ENCODE peak calls at places on chromosomes 1 and 21, in nine cellular contexts. R is type B pancreatic cell, Z is dorsolateral prefrontal cortex, L is endothelial cell, Q is A549, E is natural killer cell, A is lung, N is PC-3, P is psoas muscle. D is an unnamed sample.

GRCh38 chr1:183827801-183828200 is 22.9 kb downstream of the RGL1 start:
- DNase-seq in R (no peak), Z (no peak), L (no peak), Q (no peak), E (no peak), A (no peak), N (no peak), P (no peak), D (no peak)

GRCh38 chr1:152107289-152107983 is 7.8 kb downstream of the TCHH start:
- DNase-seq in R (no peak), Z (no peak), L (no peak), Q (peak), E (no peak), A (no peak), N (no peak), P (no peak), D (no peak)

GRCh38 chr1:26582836-26583460 is 53.4 kb downstream of the RPS6KA1 start:
- DNase-seq in R (no peak), Z (no peak), L (no peak), Q (no peak), E (no peak), A (peak), N (peak), P (no peak), D (peak)

GRCh38 chr1:40274331-40274730 is 16.3 kb downstream of the ZMPSTE24 start:
- DNase-seq in R (no peak), Z (no peak), L (no peak), Q (no peak), E (no peak), A (no peak), N (no peak), P (no peak), D (no peak)

GRCh38 chr1:211591980-211592493 is 13.1 kb upstream of the SLC30A1 start:
- DNase-seq in R (no peak), Z (peak), L (no peak), Q (peak), E (no peak), A (no peak), N (peak), P (no peak), D (no peak)

GRCh38 chr1:223016890-223017289 is 126.2 kb downstream of the TLR5 start:
- DNase-seq in R (no peak), Z (no peak), L (no peak), Q (no peak), E (no peak), A (no peak), N (no peak), P (no peak), D (no peak)

GRCh38 chr1:2890221-2890850 is 88.8 kb upstream of the TTC34 start:
- DNase-seq in R (no peak), Z (no peak), L (no peak), Q (no peak), E (no peak), A (no peak), N (no peak), P (no peak), D (no peak)

GRCh38 chr1:10841059-10841458 is 44.6 kb upstream of the CASZ1 start:
- DNase-seq in R (no peak), Z (no peak), L (no peak), Q (no peak), E (no peak), A (no peak), N (no peak), P (no peak), D (no peak)

GRCh38 chr1:162716123-162716522 is 74.4 kb upstream of the HSD17B7 start:
- DNase-seq in R (no peak), Z (no peak), L (no peak), Q (no peak), E (no peak), A (no peak), N (no peak), P (no peak), D (no peak)

GRCh38 chr1:234849824-234850223 is 239.8 kb upstream of the IRF2BP2 start:
- DNase-seq in R (no peak), Z (no peak), L (no peak), Q (no peak), E (no peak), A (no peak), N (peak), P (no peak), D (peak)

GRCh38 chr1:215082532-215083407 is at the start of gene KCNK2:
- DNase-seq in R (peak), Z (peak), L (peak), Q (no peak), E (no peak), A (no peak), N (peak), P (peak), D (no peak)

GRCh38 chr1:64515427-64515826 is 45.5 kb downstream of the CACHD1 start:
- DNase-seq in R (no peak), Z (no peak), L (no peak), Q (no peak), E (no peak), A (peak), N (no peak), P (peak), D (no peak)

GRCh38 chr1:91836307-91837056 is 49.5 kb downstream of the TGFBR3 start:
- DNase-seq in R (no peak), Z (no peak), L (no peak), Q (no peak), E (no peak), A (no peak), N (no peak), P (no peak), D (no peak)

GRCh38 chr1:241357366-241358305 is 631 bp upstream of the RGS7 start:
- DNase-seq in R (no peak), Z (no peak), L (no peak), Q (no peak), E (no peak), A (no peak), N (no peak), P (no peak), D (no peak)

GRCh38 chr1:213659580-213660547 is 327.9 kb upstream of the PROX1 start:
- DNase-seq in R (no peak), Z (no peak), L (no peak), Q (no peak), E (no peak), A (no peak), N (no peak), P (no peak), D (no peak)

GRCh38 chr1:50418600-50419109 is 4.6 kb downstream of the DMRTA2 start:
- DNase-seq in R (peak), Z (no peak), L (peak), Q (no peak), E (no peak), A (no peak), N (no peak), P (peak), D (no peak)

GRCh38 chr1:174689524-174689923 is 241.8 kb downstream of the GPR52 start:
- DNase-seq in R (no peak), Z (no peak), L (no peak), Q (no peak), E (no peak), A (no peak), N (no peak), P (no peak), D (no peak)

GRCh38 chr1:219271914-219272545 is 98.4 kb downstream of the LYPLAL1 start:
- DNase-seq in R (no peak), Z (no peak), L (no peak), Q (no peak), E (no peak), A (no peak), N (peak), P (no peak), D (no peak)

GRCh38 chr1:31154632-31155215 is 85.0 kb downstream of the NKAIN1 start:
- DNase-seq in R (peak), Z (peak), L (peak), Q (peak), E (peak), A (peak), N (peak), P (peak), D (peak)

GRCh38 chr1:87144981-87145380 is 183.7 kb upstream of the LMO4 start:
- DNase-seq in R (no peak), Z (no peak), L (no peak), Q (no peak), E (no peak), A (no peak), N (no peak), P (no peak), D (no peak)

GRCh38 chr21:30238168-30238567 is 22.3 kb upstream of the CLDN8 start:
- DNase-seq in R (no peak), Z (no peak), L (no peak), Q (no peak), E (no peak), A (no peak), N (no peak), P (no peak), D (no peak)

GRCh38 chr1:191608367-191608766 is 549.9 kb upstream of the RGS18 start:
- DNase-seq in R (no peak), Z (no peak), L (no peak), Q (no peak), E (no peak), A (no peak), N (peak), P (peak), D (no peak)

GRCh38 chr1:237383825-237384612 is 342.0 kb downstream of the RYR2 start:
- DNase-seq in R (no peak), Z (no peak), L (no peak), Q (no peak), E (no peak), A (no peak), N (no peak), P (no peak), D (no peak)

GRCh38 chr1:61293986-61294504 is 211.7 kb downstream of the NFIA start:
- DNase-seq in R (no peak), Z (no peak), L (no peak), Q (no peak), E (no peak), A (no peak), N (peak), P (no peak), D (no peak)

GRCh38 chr1:230750576-230750975 is 3.4 kb downstream of the CAPN9 start:
- DNase-seq in R (no peak), Z (no peak), L (no peak), Q (no peak), E (no peak), A (no peak), N (peak), P (no peak), D (no peak)

GRCh38 chr1:30965914-30966313 is 57.4 kb upstream of the SDC3 start:
- DNase-seq in R (no peak), Z (no peak), L (no peak), Q (no peak), E (no peak), A (no peak), N (no peak), P (no peak), D (no peak)

GRCh38 chr1:205616563-205617293 is 15.1 kb downstream of the ELK4 start:
- DNase-seq in R (no peak), Z (no peak), L (no peak), Q (no peak), E (no peak), A (no peak), N (no peak), P (no peak), D (no peak)

GRCh38 chr1:205613854-205614412 is 17.9 kb downstream of the ELK4 start:
- DNase-seq in R (no peak), Z (no peak), L (no peak), Q (no peak), E (no peak), A (no peak), N (no peak), P (no peak), D (no peak)

GRCh38 chr1:205619376-205619775 is 12.4 kb downstream of the ELK4 start:
- DNase-seq in R (no peak), Z (no peak), L (no peak), Q (no peak), E (no peak), A (no peak), N (no peak), P (no peak), D (no peak)

GRCh38 chr1:205612556-205612955 is 19.3 kb downstream of the ELK4 start:
- DNase-seq in R (no peak), Z (no peak), L (no peak), Q (no peak), E (no peak), A (no peak), N (no peak), P (no peak), D (no peak)

GRCh38 chr1:205615789-205616188 is 16.0 kb downstream of the ELK4 start:
- DNase-seq in R (no peak), Z (no peak), L (no peak), Q (no peak), E (no peak), A (no peak), N (no peak), P (no peak), D (no peak)
- TF ChIP-seq CTCF in R (no peak), Z (no peak), L (no peak), Q (no peak), E (no peak), A (no peak), N (no peak), P (no peak), D (no peak)

GRCh38 chr1:201795066-201795465 is 33.9 kb upstream of the IPO9 start:
- DNase-seq in R (no peak), Z (no peak), L (no peak), Q (no peak), E (no peak), A (no peak), N (peak), P (no peak), D (no peak)
- TF ChIP-seq CTCF in R (peak), Z (peak), L (no peak), Q (peak), E (no peak), A (no peak), N (peak), P (peak), D (peak)

GRCh38 chr1:160951443-160952128 is 3.0 kb downstream of the ITLN2 start:
- DNase-seq in R (no peak), Z (peak), L (peak), Q (peak), E (peak), A (peak), N (peak), P (peak), D (peak)
- TF ChIP-seq CTCF in R (peak), Z (peak), L (peak), Q (peak), E (peak), A (peak), N (peak), P (peak), D (peak)

DNA sequence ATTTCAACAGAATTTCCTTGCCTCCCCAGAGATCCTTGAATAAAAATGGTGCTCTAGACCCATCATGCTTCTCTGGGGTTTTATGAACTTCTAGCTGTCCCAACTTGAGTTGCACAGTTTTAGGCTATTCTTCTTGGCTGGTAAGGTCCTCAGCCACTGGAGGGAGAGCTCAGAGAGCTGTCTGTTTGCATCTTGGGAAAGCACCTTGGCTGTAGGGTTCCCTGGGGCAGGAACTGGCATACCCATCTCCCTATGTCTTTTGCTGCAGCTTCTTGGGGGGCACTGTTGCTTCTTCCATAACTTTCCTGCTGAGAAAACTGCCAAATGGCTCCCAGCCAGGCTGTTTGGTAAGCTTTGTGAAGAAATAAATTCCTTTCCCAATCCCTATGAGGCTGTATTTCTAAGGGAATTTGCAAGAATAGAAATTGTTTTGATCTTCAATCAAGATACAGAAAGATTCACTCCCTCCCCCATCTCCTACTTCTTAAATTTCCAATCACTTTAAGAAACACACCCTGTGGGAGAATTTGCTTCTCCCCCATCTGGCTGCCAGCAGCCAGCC is 8.2 kb upstream of the FMOD start:
- DNase-seq in R (no peak), Z (no peak), L (no peak), Q (no peak), E (no peak), A (no peak), N (no peak), P (peak), D (no peak)
- TF ChIP-seq CTCF in R (no peak), Z (no peak), L (no peak), Q (no peak), E (no peak), A (no peak), N (no peak), P (no peak), D (no peak)

GRCh38 chr1:17998889-17999288 is 108.7 kb upstream of the IGSF21 start:
- DNase-seq in R (no peak), Z (no peak), L (no peak), Q (no peak), E (no peak), A (no peak), N (peak), P (no peak), D (no peak)
- TF ChIP-seq CTCF in R (peak), Z (no peak), L (no peak), Q (peak), E (no peak), A (no peak), N (peak), P (no peak), D (no peak)

DNA sequence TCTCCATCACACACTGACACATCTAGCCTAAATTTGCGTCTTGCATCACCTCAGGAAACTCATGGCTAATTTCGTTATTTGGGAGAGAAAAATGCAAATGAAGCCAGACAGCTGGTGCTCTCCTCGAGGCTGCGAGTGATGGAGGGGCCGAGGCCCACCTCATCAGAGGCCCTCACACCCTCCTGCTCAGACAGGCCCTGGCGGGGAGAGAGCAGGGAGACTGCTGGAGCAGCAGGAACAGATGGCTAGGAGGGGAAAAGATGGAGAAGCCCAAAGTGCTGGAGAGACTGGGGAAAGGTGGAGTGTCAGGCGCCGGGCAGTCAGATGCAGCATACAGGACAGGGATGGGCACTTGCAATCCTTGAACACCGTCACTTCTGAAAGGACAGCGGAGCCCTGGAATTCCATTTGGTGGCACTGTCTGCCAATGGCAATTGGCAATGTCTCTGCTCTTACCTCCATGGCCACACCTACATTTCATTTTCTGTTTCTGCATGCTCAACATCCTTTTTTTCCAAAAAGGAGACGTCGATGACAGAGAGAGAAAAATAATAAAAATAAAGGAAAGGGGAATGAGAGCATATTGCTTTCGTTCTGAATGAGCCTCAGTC is 286.2 kb downstream of the SPATA17 start:
- DNase-seq in R (no peak), Z (no peak), L (no peak), Q (no peak), E (no peak), A (no peak), N (peak), P (no peak), D (no peak)
- TF ChIP-seq CTCF in R (no peak), Z (no peak), L (no peak), Q (no peak), E (no peak), A (no peak), N (peak), P (no peak), D (no peak)

GRCh38 chr1:16184557-16185303 is 27.7 kb downstream of the ARHGEF19 start:
- DNase-seq in R (no peak), Z (no peak), L (no peak), Q (no peak), E (no peak), A (no peak), N (no peak), P (no peak), D (no peak)
- TF ChIP-seq CTCF in R (no peak), Z (no peak), L (no peak), Q (no peak), E (no peak), A (no peak), N (no peak), P (no peak), D (no peak)

GRCh38 chr1:171139890-171140289 is 45.2 kb upstream of the FMO2 start:
- DNase-seq in R (no peak), Z (no peak), L (no peak), Q (no peak), E (no peak), A (no peak), N (no peak), P (no peak), D (no peak)

GRCh38 chr1:171142451-171143121 is 42.5 kb upstream of the FMO2 start:
- DNase-seq in R (no peak), Z (no peak), L (no peak), Q (no peak), E (no peak), A (peak), N (no peak), P (no peak), D (no peak)

GRCh38 chr1:171142081-171142450 is 43.0 kb upstream of the FMO2 start:
- DNase-seq in R (no peak), Z (no peak), L (no peak), Q (no peak), E (no peak), A (peak), N (no peak), P (peak), D (no peak)

GRCh38 chr1:171140466-171140865 is 44.6 kb upstream of the FMO2 start:
- DNase-seq in R (no peak), Z (no peak), L (no peak), Q (no peak), E (no peak), A (no peak), N (no peak), P (peak), D (no peak)

GRCh38 chr1:171141336-171142051 is 43.6 kb upstream of the FMO2 start:
- DNase-seq in R (no peak), Z (no peak), L (no peak), Q (no peak), E (no peak), A (peak), N (no peak), P (no peak), D (no peak)
- TF ChIP-seq CTCF in R (no peak), Z (no peak), L (no peak), Q (no peak), E (no peak), A (no peak), N (peak), P (no peak), D (no peak)

D was measured in CD14-positive monocyte.